ENCODE peak calls at places on chromosome 10, in five cellular contexts. S is foreskin fibroblast, Z is kidney epithelial cell, D is fibroblast of pulmonary artery, C is astrocyte of the spinal cord. P is an unnamed sample.

GRCh38 chr10:19638173-19638872 is 177.9 kb upstream of the PLXDC2 start:
- DNase-seq in S (peak; percentile 87), Z (no peak), D (peak; percentile 86), C (peak; percentile 90), P (peak; percentile 99)

GRCh38 chr10:102837230-102837721 is at the start of gene CYP17A1:
- DNase-seq in S (no peak), Z (no peak), D (peak; percentile 57), C (no peak), P (no peak)

GRCh38 chr10:4820804-4821401 is 5.1 kb upstream of the AKR1E2 start:
- DNase-seq in S (no peak), Z (no peak), D (peak; percentile 14), C (peak; percentile 48), P (no peak)

GRCh38 chr10:127851661-127852205 is 41.0 kb downstream of the CLRN3 start:
- DNase-seq in S (no peak), Z (no peak), D (no peak), C (no peak), P (no peak)

GRCh38 chr10:93926613-93927012 is 32.8 kb downstream of the SLC35G1 start:
- DNase-seq in S (no peak), Z (no peak), D (no peak), C (no peak), P (no peak)

GRCh38 chr10:58727633-58728032 is 215.0 kb downstream of the BICC1 start:
- DNase-seq in S (no peak), Z (no peak), D (no peak), C (no peak), P (no peak)

GRCh38 chr10:79090134-79090803 is 21.5 kb downstream of the ZMIZ1 start:
- DNase-seq in S (no peak), Z (no peak), D (peak; percentile 58), C (no peak), P (no peak)

GRCh38 chr10:130795819-130796218 is 515.7 kb downstream of the TCERG1L start:
- DNase-seq in S (no peak), Z (no peak), D (no peak), C (no peak), P (no peak)

GRCh38 chr10:98253499-98253898 is 14.5 kb downstream of the LOXL4 start:
- DNase-seq in S (no peak), Z (no peak), D (no peak), C (no peak), P (no peak)

GRCh38 chr10:70562036-70562710 is 40.4 kb downstream of the PRF1 start:
- DNase-seq in S (peak; percentile 69), Z (no peak), D (no peak), C (no peak), P (peak; percentile 85)

GRCh38 chr10:42149722-42150427 is 488.5 kb downstream of the ZNF33B start:
- DNase-seq in S (no peak), Z (no peak), D (no peak), C (no peak), P (no peak)

GRCh38 chr10:24255115-24255895 is 46.4 kb downstream of the KIAA1217 start:
- DNase-seq in S (no peak), Z (no peak), D (no peak), C (no peak), P (no peak)

GRCh38 chr10:70137927-70138883 is 5.6 kb upstream of the AIFM2 start:
- DNase-seq in S (no peak), Z (no peak), D (no peak), C (no peak), P (no peak)

GRCh38 chr10:30294506-30295280 is 54.4 kb downstream of the MTPAP start:
- DNase-seq in S (no peak), Z (no peak), D (no peak), C (no peak), P (no peak)

GRCh38 chr10:76297787-76298281 is 866.4 kb downstream of the LRMDA start:
- DNase-seq in S (no peak), Z (peak; percentile 100), D (no peak), C (no peak), P (no peak)

GRCh38 chr10:125094826-125095225 is 65.5 kb downstream of the CTBP2 start:
- DNase-seq in S (peak; percentile 40), Z (no peak), D (no peak), C (no peak), P (no peak)

GRCh38 chr10:42952358-42952757 is 124.5 kb upstream of the RET start:
- DNase-seq in S (no peak), Z (no peak), D (no peak), C (no peak), P (peak; percentile 8)

GRCh38 chr10:88318803-88319202 is 264.3 kb downstream of the RNLS start:
- DNase-seq in S (no peak), Z (no peak), D (peak; percentile 10), C (no peak), P (no peak)

GRCh38 chr10:69703766-69704191 is 73.7 kb downstream of the FAM241B start:
- DNase-seq in S (peak; percentile 77), Z (peak; percentile 41), D (peak; percentile 85), C (peak; percentile 79), P (peak; percentile 98)

GRCh38 chr10:70070834-70071233 is 18.2 kb downstream of the MACROH2A2 start:
- DNase-seq in S (no peak), Z (no peak), D (no peak), C (no peak), P (no peak)

GRCh38 chr10:130858626-130859025 is 452.9 kb downstream of the TCERG1L start:
- DNase-seq in S (no peak), Z (no peak), D (no peak), C (no peak), P (no peak)

GRCh38 chr10:103627893-103628292 is 134.4 kb downstream of the NEURL1 start:
- DNase-seq in S (no peak), Z (no peak), D (no peak), C (no peak), P (no peak)

GRCh38 chr10:118057351-118057750 is 10.6 kb upstream of the RAB11FIP2 start:
- DNase-seq in S (no peak), Z (no peak), D (no peak), C (no peak), P (no peak)

GRCh38 chr10:103772096-103772845 is 83.1 kb downstream of the SH3PXD2A start:
- DNase-seq in S (peak; percentile 96), Z (no peak), D (peak; percentile 82), C (peak; percentile 89), P (peak; percentile 97)

GRCh38 chr10:115948415-115948814 is 324.6 kb downstream of the GFRA1 start:
- DNase-seq in S (no peak), Z (no peak), D (no peak), C (peak; percentile 29), P (peak; percentile 24)

GRCh38 chr10:49115015-49115795 is at the start of gene VSTM4:
- DNase-seq in S (peak; percentile 20), Z (no peak), D (peak; percentile 39), C (peak; percentile 55), P (no peak)

GRCh38 chr10:125982256-125982948 is 86.0 kb downstream of the FANK1 start:
- DNase-seq in S (peak; percentile 50), Z (peak; percentile 29), D (peak; percentile 81), C (peak; percentile 83), P (peak; percentile 81)

GRCh38 chr10:86658751-86659150 is 4.4 kb downstream of the OPN4 start:
- DNase-seq in S (no peak), Z (no peak), D (no peak), C (no peak), P (no peak)

GRCh38 chr10:82969405-82969804 is 1094.4 kb downstream of the NRG3 start:
- DNase-seq in S (peak; percentile 3), Z (no peak), D (peak; percentile 59), C (peak; percentile 43), P (peak; percentile 20)

GRCh38 chr10:23192396-23192740 is 256 bp downstream of the PTF1A start:
- DNase-seq in S (no peak), Z (no peak), D (no peak), C (no peak), P (no peak)

GRCh38 chr10:23193435-23194074 is 1.4 kb downstream of the PTF1A start:
- DNase-seq in S (no peak), Z (no peak), D (no peak), C (no peak), P (no peak)

GRCh38 chr10:23192741-23193434 is 776 bp downstream of the PTF1A start:
- DNase-seq in S (no peak), Z (no peak), D (no peak), C (no peak), P (no peak)

GRCh38 chr10:23190872-23191763 is 994 bp upstream of the PTF1A start:
- DNase-seq in S (no peak), Z (no peak), D (no peak), C (no peak), P (no peak)

GRCh38 chr10:23191764-23192395 is at the start of gene PTF1A:
- DNase-seq in S (no peak), Z (no peak), D (no peak), C (no peak), P (no peak)
- H3K4me3 ChIP-seq in S (no peak within 1 kb of the TSS), Z (no peak within 1 kb of the TSS), D (no peak within 1 kb of the TSS), C (no peak within 1 kb of the TSS), P (no peak within 1 kb of the TSS)

DNA sequence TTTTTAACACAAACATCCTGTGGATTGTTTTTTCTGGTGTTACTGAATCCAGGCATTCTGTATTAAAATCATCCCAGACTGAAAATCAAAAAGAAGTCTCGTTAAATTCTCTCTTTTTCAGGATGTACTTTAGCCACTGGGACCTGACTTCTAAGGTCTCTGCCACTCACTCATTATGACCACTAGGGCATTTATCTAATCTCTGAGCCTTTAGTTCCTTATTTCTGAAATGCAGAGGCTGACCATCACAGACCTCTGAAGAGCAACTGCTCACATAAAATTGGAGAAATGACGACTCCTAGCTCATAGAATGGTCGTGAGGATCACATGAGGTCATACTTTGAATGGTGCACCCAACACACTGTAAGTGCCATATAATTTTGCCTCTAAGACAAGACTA is 63.2 kb downstream of the KCNMA1 start:
- DNase-seq in S (no peak), Z (no peak), D (no peak), C (no peak), P (no peak)
- TF ChIP-seq CTCF in S (no peak), Z (no peak), D (no peak), C (peak; percentile 21), P (peak; percentile 8)

GRCh38 chr10:2620827-2621521 is 446.4 kb upstream of the PFKP start:
- DNase-seq in S (no peak), Z (no peak), D (no peak), C (no peak), P (no peak)
- H3K4me3 ChIP-seq in S (no peak overlapping the region), Z (no peak overlapping the region), D (no peak overlapping the region), C (no peak overlapping the region), P (no peak overlapping the region)

DNA sequence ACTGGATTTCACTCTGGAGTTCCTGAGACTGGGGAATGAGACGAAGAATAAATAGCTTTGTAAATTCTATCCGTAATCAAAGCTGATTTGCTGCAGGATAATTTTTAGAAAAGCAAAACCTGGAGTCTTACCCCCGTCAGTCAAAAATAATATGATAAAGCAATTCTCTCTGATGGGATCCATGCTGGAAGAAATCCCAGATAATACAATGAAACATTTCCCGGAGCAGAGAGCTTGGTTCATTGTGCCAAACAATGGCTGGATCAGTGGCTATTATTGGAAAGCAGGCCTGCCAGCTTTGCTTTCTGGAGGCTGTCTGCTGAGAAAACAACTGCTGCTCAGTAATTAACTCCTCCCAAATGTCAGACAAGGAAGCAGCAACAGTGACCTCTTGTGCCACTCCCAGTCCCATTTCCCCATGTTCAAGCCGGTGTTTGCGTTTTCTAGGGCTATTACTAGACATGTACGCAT is 609.4 kb upstream of the PCDH15 start:
- DNase-seq in S (no peak), Z (no peak), D (peak; percentile 42), C (no peak), P (no peak)
- TF ChIP-seq CTCF in S (peak; percentile 5), Z (no peak), D (no peak), C (no peak), P (no peak)

GRCh38 chr10:101018600-101019439 is 12.1 kb downstream of the PDZD7 start:
- DNase-seq in S (peak; percentile 78), Z (no peak), D (peak; percentile 83), C (peak; percentile 81), P (peak; percentile 77)
- H3K4me3 ChIP-seq in S (no peak overlapping the region), Z (no peak overlapping the region), D (no peak overlapping the region), C (no peak overlapping the region), P (no peak overlapping the region)